ENCODE peak calls at places on chromosomes 16 and 17, in six cellular contexts. One of them, this sample, is unnamed.

GRCh38 chr17:2058521-2059124 is 3.7 kb downstream of the HIC1 start:
- DNase-seq in esophagus squamous epithelium: no peak
- DNase-seq in BJ: no peak
- DNase-seq in upper lobe of right lung: peak
- DNase-seq in AG09309: no peak
- DNase-seq in left ventricle myocardium inferior: peak
- DNase-seq in this sample: peak

GRCh38 chr17:39781028-39781800 is 43.5 kb downstream of the GRB7 start:
- DNase-seq in BJ: no peak
- DNase-seq in left ventricle myocardium inferior: no peak
- DNase-seq in AG09309: no peak
- DNase-seq in upper lobe of right lung: no peak
- DNase-seq in esophagus squamous epithelium: no peak
- DNase-seq in this sample: no peak

GRCh38 chr17:42311240-42312034 is 23.1 kb downstream of the STAT5A start:
- DNase-seq in BJ: no peak
- DNase-seq in esophagus squamous epithelium: no peak
- DNase-seq in AG09309: peak
- DNase-seq in upper lobe of right lung: peak
- DNase-seq in left ventricle myocardium inferior: peak
- DNase-seq in this sample: peak

GRCh38 chr17:79933863-79934652 is 94.8 kb upstream of the CBX4 start:
- DNase-seq in BJ: no peak
- DNase-seq in upper lobe of right lung: no peak
- DNase-seq in AG09309: no peak
- DNase-seq in esophagus squamous epithelium: no peak
- DNase-seq in left ventricle myocardium inferior: no peak
- DNase-seq in this sample: no peak

GRCh38 chr16:83420206-83420760 is 387.5 kb upstream of the HSBP1 start:
- DNase-seq in BJ: no peak
- DNase-seq in esophagus squamous epithelium: no peak
- DNase-seq in AG09309: no peak
- DNase-seq in upper lobe of right lung: no peak
- DNase-seq in left ventricle myocardium inferior: no peak
- DNase-seq in this sample: no peak

GRCh38 chr16:51327001-51327400 is 175.9 kb upstream of the SALL1 start:
- DNase-seq in left ventricle myocardium inferior: no peak
- DNase-seq in BJ: peak
- DNase-seq in upper lobe of right lung: no peak
- DNase-seq in AG09309: peak
- DNase-seq in esophagus squamous epithelium: no peak
- DNase-seq in this sample: no peak

GRCh38 chr17:36593651-36594316 is 2.1 kb downstream of the DHRS11 start:
- DNase-seq in esophagus squamous epithelium: no peak
- DNase-seq in upper lobe of right lung: peak
- DNase-seq in AG09309: no peak
- DNase-seq in left ventricle myocardium inferior: no peak
- DNase-seq in BJ: no peak
- DNase-seq in this sample: no peak

GRCh38 chr17:36892112-36892838 is 45.0 kb upstream of the LHX1 start:
- DNase-seq in esophagus squamous epithelium: no peak
- DNase-seq in left ventricle myocardium inferior: no peak
- DNase-seq in upper lobe of right lung: no peak
- DNase-seq in AG09309: no peak
- DNase-seq in BJ: no peak
- DNase-seq in this sample: no peak

GRCh38 chr17:31780436-31780835 is 78.6 kb downstream of the COPRS start:
- DNase-seq in esophagus squamous epithelium: no peak
- DNase-seq in AG09309: no peak
- DNase-seq in BJ: no peak
- DNase-seq in upper lobe of right lung: no peak
- DNase-seq in left ventricle myocardium inferior: no peak
- DNase-seq in this sample: no peak

GRCh38 chr17:82065638-82066303 is at the start of gene DUS1L:
- DNase-seq in upper lobe of right lung: peak
- DNase-seq in BJ: no peak
- DNase-seq in AG09309: no peak
- DNase-seq in esophagus squamous epithelium: no peak
- DNase-seq in left ventricle myocardium inferior: peak
- DNase-seq in this sample: peak

GRCh38 chr17:50661795-50662391 is 27.2 kb downstream of the ABCC3 start:
- DNase-seq in left ventricle myocardium inferior: no peak
- DNase-seq in esophagus squamous epithelium: no peak
- DNase-seq in AG09309: peak
- DNase-seq in upper lobe of right lung: peak
- DNase-seq in BJ: peak
- DNase-seq in this sample: peak
- H3K4me3 ChIP-seq in left ventricle myocardium inferior: no peak
- H3K4me3 ChIP-seq in esophagus squamous epithelium: no peak
- H3K4me3 ChIP-seq in AG09309: no peak
- H3K4me3 ChIP-seq in upper lobe of right lung: no peak
- H3K4me3 ChIP-seq in BJ: no peak
- H3K4me3 ChIP-seq in this sample: no peak

DNA sequence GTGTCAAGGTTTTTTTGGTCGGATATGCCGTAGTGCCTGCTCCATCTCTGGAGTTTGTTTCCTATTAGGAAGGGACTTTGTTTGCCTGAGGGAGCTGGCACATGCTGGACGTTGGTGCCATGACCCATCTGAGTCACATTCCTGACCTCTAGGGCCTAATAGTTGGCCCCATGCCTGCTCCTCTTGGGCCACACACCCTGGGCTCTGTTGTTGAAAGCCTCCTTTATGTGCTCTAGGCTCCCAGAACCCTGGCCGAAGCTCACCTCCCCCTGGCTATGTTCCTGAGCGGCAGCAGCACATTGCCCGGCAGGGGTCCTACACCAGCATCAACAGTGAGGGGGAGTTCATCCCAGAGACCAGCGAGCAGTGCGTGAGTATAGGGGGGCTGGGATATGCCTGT is 18.4 kb downstream of the LIMD2 start:
- DNase-seq in esophagus squamous epithelium: no peak
- DNase-seq in BJ: no peak
- DNase-seq in upper lobe of right lung: no peak
- DNase-seq in left ventricle myocardium inferior: no peak
- DNase-seq in AG09309: no peak
- DNase-seq in this sample: no peak
- TF ChIP-seq CTCF in esophagus squamous epithelium: no peak
- TF ChIP-seq CTCF in BJ: no peak
- TF ChIP-seq CTCF in upper lobe of right lung: no peak
- TF ChIP-seq CTCF in left ventricle myocardium inferior: no peak
- TF ChIP-seq CTCF in AG09309: no peak
- TF ChIP-seq CTCF in this sample: no peak

GRCh38 chr17:56850591-56850990 is 16.6 kb downstream of the DGKE start:
- DNase-seq in AG09309: no peak
- DNase-seq in esophagus squamous epithelium: no peak
- DNase-seq in left ventricle myocardium inferior: no peak
- DNase-seq in upper lobe of right lung: no peak
- DNase-seq in BJ: no peak
- DNase-seq in this sample: no peak

GRCh38 chr17:56842577-56842976 is 8.6 kb downstream of the DGKE start:
- DNase-seq in esophagus squamous epithelium: no peak
- DNase-seq in AG09309: no peak
- DNase-seq in BJ: no peak
- DNase-seq in upper lobe of right lung: no peak
- DNase-seq in left ventricle myocardium inferior: no peak
- DNase-seq in this sample: no peak

GRCh38 chr17:56851008-56851407 is 17.1 kb downstream of the DGKE start:
- DNase-seq in esophagus squamous epithelium: no peak
- DNase-seq in upper lobe of right lung: no peak
- DNase-seq in left ventricle myocardium inferior: no peak
- DNase-seq in AG09309: no peak
- DNase-seq in BJ: no peak
- DNase-seq in this sample: no peak

GRCh38 chr17:56845934-56846333 is 12.0 kb downstream of the DGKE start:
- DNase-seq in AG09309: no peak
- DNase-seq in upper lobe of right lung: no peak
- DNase-seq in BJ: no peak
- DNase-seq in esophagus squamous epithelium: no peak
- DNase-seq in left ventricle myocardium inferior: no peak
- DNase-seq in this sample: no peak
- H3K4me3 ChIP-seq in AG09309: no peak
- H3K4me3 ChIP-seq in upper lobe of right lung: no peak
- H3K4me3 ChIP-seq in BJ: no peak
- H3K4me3 ChIP-seq in esophagus squamous epithelium: no peak
- H3K4me3 ChIP-seq in left ventricle myocardium inferior: no peak
- H3K4me3 ChIP-seq in this sample: no peak

GRCh38 chr17:72952220-72952619 is 140.3 kb downstream of the SLC39A11 start:
- DNase-seq in upper lobe of right lung: no peak
- DNase-seq in AG09309: no peak
- DNase-seq in left ventricle myocardium inferior: no peak
- DNase-seq in esophagus squamous epithelium: no peak
- DNase-seq in BJ: no peak
- DNase-seq in this sample: no peak
- TF ChIP-seq CTCF in upper lobe of right lung: no peak
- TF ChIP-seq CTCF in AG09309: no peak
- TF ChIP-seq CTCF in left ventricle myocardium inferior: no peak
- TF ChIP-seq CTCF in esophagus squamous epithelium: no peak
- TF ChIP-seq CTCF in BJ: no peak
- TF ChIP-seq CTCF in this sample: no peak

GRCh38 chr16:3439637-3440036 is 3.7 kb downstream of the ZNF597 start:
- DNase-seq in left ventricle myocardium inferior: no peak
- DNase-seq in esophagus squamous epithelium: no peak
- DNase-seq in AG09309: no peak
- DNase-seq in upper lobe of right lung: no peak
- DNase-seq in BJ: no peak
- DNase-seq in this sample: no peak
- H3K4me3 ChIP-seq in left ventricle myocardium inferior: no peak
- H3K4me3 ChIP-seq in esophagus squamous epithelium: no peak
- H3K4me3 ChIP-seq in AG09309: no peak
- H3K4me3 ChIP-seq in upper lobe of right lung: no peak
- H3K4me3 ChIP-seq in BJ: no peak
- H3K4me3 ChIP-seq in this sample: no peak

DNA sequence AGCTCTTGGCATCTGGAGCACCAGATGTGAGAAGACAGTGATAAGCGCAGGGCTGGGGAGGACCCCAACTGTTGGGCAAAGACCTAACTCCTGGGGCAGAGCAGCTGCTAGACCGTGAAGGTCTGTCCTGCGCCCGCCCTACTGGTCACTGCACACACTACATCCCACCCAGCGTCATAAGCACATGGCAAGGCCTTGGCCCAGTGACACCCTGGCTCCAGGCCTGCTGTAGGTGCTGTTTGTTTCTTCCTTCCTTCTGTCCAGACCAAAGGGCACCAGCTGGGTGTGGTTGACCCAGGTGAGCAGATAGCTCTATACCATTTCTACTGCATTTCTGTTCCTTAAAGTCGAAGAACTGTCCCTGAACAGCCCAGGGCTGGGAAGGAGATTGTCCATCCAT is 6.4 kb downstream of the TRPV3 start:
- DNase-seq in AG09309: no peak
- DNase-seq in BJ: no peak
- DNase-seq in esophagus squamous epithelium: no peak
- DNase-seq in upper lobe of right lung: no peak
- DNase-seq in left ventricle myocardium inferior: no peak
- DNase-seq in this sample: no peak
- TF ChIP-seq CTCF in AG09309: no peak
- TF ChIP-seq CTCF in BJ: no peak
- TF ChIP-seq CTCF in esophagus squamous epithelium: no peak
- TF ChIP-seq CTCF in upper lobe of right lung: no peak
- TF ChIP-seq CTCF in left ventricle myocardium inferior: no peak
- TF ChIP-seq CTCF in this sample: no peak

DNA sequence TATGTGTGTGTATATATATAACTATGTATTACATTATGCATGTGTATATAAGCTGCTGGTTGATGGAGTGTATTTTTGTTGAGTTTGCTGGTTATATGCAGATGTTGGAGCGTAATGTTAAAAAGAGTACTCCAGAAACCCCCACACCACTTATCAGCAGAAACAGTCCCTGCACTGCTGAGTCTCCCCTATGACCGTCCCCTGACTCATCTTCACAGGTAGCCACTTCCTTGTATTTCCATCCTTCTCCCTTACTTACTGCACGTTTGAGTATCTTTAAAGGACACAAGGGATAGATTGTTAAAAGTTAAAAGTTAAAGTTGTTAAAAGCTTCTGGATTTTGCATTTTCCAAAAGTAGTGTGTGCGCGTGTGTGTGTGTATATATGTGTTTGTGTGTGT is 853.9 kb upstream of the EEF2KMT start:
- DNase-seq in BJ: no peak
- DNase-seq in upper lobe of right lung: no peak
- DNase-seq in esophagus squamous epithelium: no peak
- DNase-seq in AG09309: no peak
- DNase-seq in left ventricle myocardium inferior: no peak
- DNase-seq in this sample: no peak
- H3K4me3 ChIP-seq in BJ: no peak
- H3K4me3 ChIP-seq in upper lobe of right lung: no peak
- H3K4me3 ChIP-seq in esophagus squamous epithelium: no peak
- H3K4me3 ChIP-seq in AG09309: no peak
- H3K4me3 ChIP-seq in left ventricle myocardium inferior: no peak
- H3K4me3 ChIP-seq in this sample: no peak

GRCh38 chr17:19363114-19363438 is 553 bp upstream of the B9D1 start:
- DNase-seq in left ventricle myocardium inferior: no peak
- DNase-seq in BJ: no peak
- DNase-seq in AG09309: no peak
- DNase-seq in esophagus squamous epithelium: no peak
- DNase-seq in upper lobe of right lung: no peak
- DNase-seq in this sample: no peak
- TF ChIP-seq CTCF in left ventricle myocardium inferior: peak
- TF ChIP-seq CTCF in BJ: no peak
- TF ChIP-seq CTCF in AG09309: no peak
- TF ChIP-seq CTCF in esophagus squamous epithelium: no peak
- TF ChIP-seq CTCF in upper lobe of right lung: no peak
- TF ChIP-seq CTCF in this sample: no peak

DNA sequence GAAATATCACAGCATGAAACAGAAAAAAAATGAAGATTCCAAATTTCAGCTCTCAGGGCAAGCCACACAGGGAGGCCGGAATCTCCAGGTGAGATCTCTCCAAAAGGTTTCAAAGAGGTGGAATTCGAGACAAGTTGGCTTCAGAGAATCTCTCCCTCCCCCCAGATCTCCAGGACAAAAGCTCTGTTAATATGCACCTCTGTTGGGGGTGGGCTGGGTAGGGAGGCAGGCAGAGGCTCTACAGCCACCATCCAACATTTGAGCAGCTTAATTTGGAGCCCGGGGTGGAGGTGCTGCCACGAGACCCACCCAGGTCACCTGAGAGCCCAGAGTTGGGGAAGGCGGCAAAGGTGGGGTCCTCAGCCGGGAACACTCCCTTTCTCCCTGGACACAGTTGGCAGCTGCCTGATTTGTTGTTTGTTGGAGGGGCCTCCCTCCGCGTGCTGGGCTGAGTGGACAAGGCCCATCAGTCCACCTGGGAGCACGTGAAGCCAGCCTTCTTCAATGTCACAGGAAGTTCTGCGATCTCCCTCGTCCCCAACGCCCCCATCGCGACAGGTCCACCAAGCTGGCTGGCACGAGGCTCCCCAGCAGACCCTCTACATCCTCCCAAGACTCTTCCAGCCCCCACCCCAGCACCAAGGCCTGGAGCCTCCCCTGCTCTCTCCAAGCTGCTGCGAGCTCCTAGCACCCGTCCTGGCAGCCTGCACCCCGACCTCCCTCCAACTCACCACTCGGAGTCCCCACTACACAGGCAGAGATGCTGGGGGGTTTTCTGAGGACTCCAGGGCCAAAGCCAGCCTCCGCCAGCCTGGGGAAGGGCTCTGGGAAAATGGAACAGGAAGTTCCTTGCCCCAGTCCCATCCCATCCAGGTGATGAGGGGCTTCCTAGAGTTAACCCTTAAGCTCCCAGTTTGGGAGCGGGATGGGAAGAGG is at the start of gene ZSCAN10:
- DNase-seq in BJ: no peak
- DNase-seq in upper lobe of right lung: no peak
- DNase-seq in AG09309: no peak
- DNase-seq in left ventricle myocardium inferior: no peak
- DNase-seq in esophagus squamous epithelium: no peak
- DNase-seq in this sample: peak
- H3K4me3 ChIP-seq in BJ: peak
- H3K4me3 ChIP-seq in upper lobe of right lung: peak
- H3K4me3 ChIP-seq in AG09309: no peak
- H3K4me3 ChIP-seq in left ventricle myocardium inferior: peak
- H3K4me3 ChIP-seq in esophagus squamous epithelium: peak
- H3K4me3 ChIP-seq in this sample: peak